ENCODE peak calls at places on chromosome 15, in nine cellular contexts. D, N, Z, M, C, H, B, Y and T are unnamed samples.

GRCh38 chr15:46177219-46177618 is 542.4 kb downstream of the SQOR start:
- DNase-seq in D (no peak), N (no peak), Z (no peak), M (no peak), C (no peak), H (no peak), B (no peak), Y (no peak), T (no peak)

GRCh38 chr15:31004220-31004733 is 12.8 kb upstream of the MTMR10 start:
- DNase-seq in D (no peak), N (no peak), Z (peak), M (no peak), C (no peak), H (no peak), B (no peak), Y (peak), T (no peak)

GRCh38 chr15:71891026-71891425 is 80.7 kb downstream of the NR2E3 start:
- DNase-seq in D (no peak), N (no peak), Z (no peak), M (no peak), C (no peak), H (no peak), B (no peak), Y (peak), T (no peak)

GRCh38 chr15:49656734-49657133 is 35.9 kb downstream of the DTWD1 start:
- DNase-seq in D (no peak), N (no peak), Z (no peak), M (no peak), C (no peak), H (no peak), B (no peak), Y (no peak), T (no peak)

GRCh38 chr15:41957021-41957897 is 15.1 kb downstream of the EHD4 start:
- DNase-seq in D (no peak), N (no peak), Z (no peak), M (no peak), C (no peak), H (no peak), B (no peak), Y (no peak), T (no peak)

GRCh38 chr15:78830514-78831228 is 19.4 kb upstream of the ADAMTS7 start:
- DNase-seq in D (no peak), N (no peak), Z (no peak), M (no peak), C (no peak), H (no peak), B (no peak), Y (no peak), T (no peak)

GRCh38 chr15:59339252-59339672 is 33.4 kb downstream of the MYO1E start:
- DNase-seq in D (no peak), N (no peak), Z (no peak), M (no peak), C (peak), H (no peak), B (no peak), Y (no peak), T (no peak)

GRCh38 chr15:70259640-70260066 is 161.9 kb upstream of the TLE3 start:
- DNase-seq in D (peak), N (no peak), Z (peak), M (no peak), C (no peak), H (no peak), B (no peak), Y (no peak), T (no peak)

GRCh38 chr15:64681424-64682024 is 93.9 kb downstream of the RBPMS2 start:
- DNase-seq in D (peak), N (no peak), Z (peak), M (peak), C (peak), H (no peak), B (peak), Y (peak), T (peak)

GRCh38 chr15:39083213-39083612 is 497.7 kb upstream of the THBS1 start:
- DNase-seq in D (no peak), N (no peak), Z (peak), M (no peak), C (no peak), H (no peak), B (no peak), Y (no peak), T (no peak)

GRCh38 chr15:48904758-48905157 is 26.8 kb downstream of the EID1 start:
- DNase-seq in D (no peak), N (no peak), Z (no peak), M (no peak), C (no peak), H (no peak), B (no peak), Y (no peak), T (no peak)

GRCh38 chr15:39287322-39288195 is 293.3 kb upstream of the THBS1 start:
- DNase-seq in D (no peak), N (no peak), Z (no peak), M (no peak), C (no peak), H (no peak), B (no peak), Y (no peak), T (no peak)

GRCh38 chr15:78264304-78265136 is at the start of gene DNAJA4:
- DNase-seq in D (no peak), N (peak), Z (peak), M (no peak), C (peak), H (peak), B (no peak), Y (peak), T (no peak)

GRCh38 chr15:31473384-31474058 is 146.9 kb downstream of the KLF13 start:
- DNase-seq in D (peak), N (no peak), Z (no peak), M (no peak), C (no peak), H (no peak), B (no peak), Y (no peak), T (no peak)

GRCh38 chr15:59457103-59457502 is 19.1 kb downstream of the FAM81A start:
- DNase-seq in D (no peak), N (no peak), Z (no peak), M (no peak), C (no peak), H (no peak), B (no peak), Y (no peak), T (no peak)

GRCh38 chr15:48996276-48996675 is 32.6 kb upstream of the SHC4 start:
- DNase-seq in D (no peak), N (no peak), Z (no peak), M (no peak), C (peak), H (no peak), B (no peak), Y (no peak), T (no peak)

GRCh38 chr15:98801234-98801561 is 152.9 kb downstream of the IGF1R start:
- DNase-seq in D (peak), N (peak), Z (no peak), M (no peak), C (no peak), H (no peak), B (no peak), Y (no peak), T (no peak)

GRCh38 chr15:45253330-45253729 is 1.3 kb downstream of the SLC28A2 start:
- DNase-seq in D (peak), N (no peak), Z (no peak), M (no peak), C (no peak), H (no peak), B (no peak), Y (no peak), T (no peak)

GRCh38 chr15:64112904-64113303 is 17.1 kb downstream of the SNX1 start:
- DNase-seq in D (no peak), N (no peak), Z (peak), M (no peak), C (peak), H (no peak), B (no peak), Y (no peak), T (no peak)

GRCh38 chr15:77402740-77403379 is 17.0 kb downstream of the PEAK1 start:
- DNase-seq in D (no peak), N (no peak), Z (no peak), M (peak), C (peak), H (no peak), B (no peak), Y (no peak), T (no peak)

GRCh38 chr15:98063871-98064270 is 103.4 kb downstream of the ARRDC4 start:
- DNase-seq in D (no peak), N (no peak), Z (no peak), M (peak), C (no peak), H (no peak), B (no peak), Y (no peak), T (no peak)

GRCh38 chr15:101579766-101580165 is 72.4 kb downstream of the TM2D3 start:
- DNase-seq in D (no peak), N (no peak), Z (no peak), M (no peak), C (no peak), H (no peak), B (no peak), Y (no peak), T (no peak)

GRCh38 chr15:65666257-65666656 is 44.5 kb downstream of the SLC24A1 start:
- DNase-seq in D (no peak), N (no peak), Z (no peak), M (peak), C (peak), H (no peak), B (no peak), Y (no peak), T (no peak)

GRCh38 chr15:59353994-59354951 is 18.4 kb downstream of the MYO1E start:
- DNase-seq in D (no peak), N (no peak), Z (no peak), M (no peak), C (no peak), H (no peak), B (no peak), Y (no peak), T (no peak)

GRCh38 chr15:74799843-74800558 is 12.6 kb upstream of the LMAN1L start:
- DNase-seq in D (peak), N (peak), Z (peak), M (peak), C (peak), H (peak), B (peak), Y (peak), T (peak)

GRCh38 chr15:57150066-57150865 is 226.0 kb upstream of the CGNL1 start:
- DNase-seq in D (no peak), N (no peak), Z (no peak), M (no peak), C (peak), H (no peak), B (no peak), Y (no peak), T (no peak)